ENCODE peak calls at places on chromosome 5, in seven cellular contexts. E is upper lobe of right lung, O is uterus, B is Peyer's patch, D is prostate gland, L is esophagus squamous epithelium, J is IMR-90. M is an unnamed sample.

GRCh38 chr5:11180890-11181289 is 419.9 kb upstream of the DAP start:
- DNase-seq in B (no peak), E (no peak), L (no peak), O (no peak), J (no peak), D (no peak), M (no peak)

GRCh38 chr5:14228219-14228618 is 85.1 kb downstream of the TRIO start:
- DNase-seq in L (no peak), B (no peak), E (no peak), D (no peak), J (no peak), O (no peak), M (no peak)

GRCh38 chr5:98933446-98934072 is 4.8 kb upstream of the CHD1 start:
- DNase-seq in O (no peak), B (no peak), L (no peak), E (no peak), J (no peak), D (no peak), M (no peak)

GRCh38 chr5:51384281-51384840 is 1.1 kb downstream of the ISL1 start:
- DNase-seq in B (no peak), E (no peak), D (no peak), O (no peak), L (no peak), J (no peak), M (no peak)

GRCh38 chr5:11050596-11051304 is 289.7 kb upstream of the DAP start:
- DNase-seq in J (peak; percentile 2), B (no peak), D (no peak), O (no peak), L (no peak), E (no peak), M (peak; percentile 3)

GRCh38 chr5:156042726-156043125 is 284.2 kb upstream of the SGCD start:
- DNase-seq in D (no peak), L (no peak), J (no peak), E (no peak), O (no peak), B (no peak), M (no peak)

GRCh38 chr5:129631946-129632345 is 115.9 kb upstream of the MINAR2 start:
- DNase-seq in B (no peak), J (no peak), D (no peak), L (no peak), O (no peak), E (no peak), M (peak; percentile 17)

GRCh38 chr5:159094745-159095144 is 5.0 kb downstream of the EBF1 start:
- DNase-seq in B (peak; percentile 82), L (no peak), E (no peak), J (peak; percentile 69), O (peak; percentile 89), D (no peak), M (peak; percentile 57)

GRCh38 chr5:21654-22233 is 70.2 kb upstream of the PLEKHG4B start:
- DNase-seq in J (peak; percentile 18), B (no peak), L (no peak), D (no peak), E (no peak), O (no peak), M (peak; percentile 7)

GRCh38 chr5:109413463-109413862 is 3.7 kb upstream of the PJA2 start:
- DNase-seq in O (no peak), E (no peak), L (no peak), B (no peak), D (no peak), J (peak; percentile 58), M (no peak)

GRCh38 chr5:115372121-115372520 is 75.7 kb upstream of the CCDC112 start:
- DNase-seq in E (no peak), L (no peak), B (no peak), O (no peak), D (no peak), J (no peak), M (peak; percentile 57)

GRCh38 chr5:69295088-69295754 is 37.4 kb downstream of the CCDC125 start:
- DNase-seq in J (peak; percentile 76), E (no peak), L (no peak), O (no peak), B (no peak), D (no peak), M (peak; percentile 35)

GRCh38 chr5:82364497-82364896 is 86.3 kb upstream of the RPS23 start:
- DNase-seq in E (no peak), D (no peak), O (no peak), B (no peak), L (no peak), J (peak; percentile 71), M (peak; percentile 71)

GRCh38 chr5:81751009-81751835 is at the start of gene SSBP2:
- DNase-seq in B (peak; percentile 99), D (peak; percentile 98), J (peak; percentile 98), L (peak; percentile 99), E (peak; percentile 99), O (peak; percentile 100), M (peak; percentile 92)

GRCh38 chr5:105508519-105508918 is 1945.9 kb upstream of the NUDT12 start:
- DNase-seq in E (no peak), B (no peak), J (peak; percentile 3), D (no peak), L (no peak), O (no peak), M (peak; percentile 1)

GRCh38 chr5:65047948-65048690 is 279.4 kb downstream of the CWC27 start:
- DNase-seq in B (no peak), J (no peak), E (no peak), L (no peak), O (no peak), D (no peak), M (no peak)

GRCh38 chr5:44951371-44951770 is 142.6 kb downstream of the MRPS30 start:
- DNase-seq in J (no peak), L (no peak), B (no peak), E (no peak), D (no peak), O (no peak), M (no peak)

GRCh38 chr5:88815048-88815789 is 67.8 kb downstream of the MEF2C start:
- DNase-seq in L (no peak), E (no peak), J (no peak), O (no peak), D (no peak), B (no peak), M (no peak)

GRCh38 chr5:137486707-137487106 is 12.4 kb downstream of the SPOCK1 start:
- DNase-seq in J (peak; percentile 81), B (no peak), O (no peak), L (no peak), E (no peak), D (no peak), M (peak; percentile 38)

GRCh38 chr5:126976520-126977172 is 53.7 kb downstream of the MARCHF3 start:
- DNase-seq in O (no peak), L (no peak), D (no peak), E (no peak), B (no peak), J (no peak), M (no peak)

GRCh38 chr5:132464155-132464939 is 26.2 kb downstream of the IRF1 start:
- DNase-seq in J (no peak), B (peak; percentile 71), E (no peak), D (no peak), O (no peak), L (no peak), M (no peak)

GRCh38 chr5:130034872-130035271 is 130.6 kb downstream of the CHSY3 start:
- DNase-seq in E (no peak), D (no peak), J (peak; percentile 8), L (no peak), B (no peak), O (no peak), M (peak; percentile 56)

GRCh38 chr5:163509288-163510040 is 4.0 kb downstream of the MAT2B start:
- DNase-seq in E (no peak), O (no peak), L (no peak), J (peak; percentile 71), D (peak; percentile 38), B (peak; percentile 76), M (peak; percentile 97)

GRCh38 chr5:60604771-60605170 is 95.2 kb downstream of the DEPDC1B start:
- DNase-seq in J (no peak), L (no peak), D (no peak), O (no peak), E (no peak), B (no peak), M (no peak)

GRCh38 chr5:65760504-65761275 is 38.7 kb downstream of the NLN start:
- DNase-seq in E (no peak), O (no peak), L (no peak), D (peak; percentile 43), B (peak; percentile 69), J (peak; percentile 13), M (peak; percentile 57)

GRCh38 chr5:80077317-80077716 is 42.2 kb downstream of the THBS4 start:
- DNase-seq in D (no peak), E (no peak), O (no peak), B (no peak), J (no peak), L (no peak), M (no peak)

GRCh38 chr5:141363952-141364660 is at the start of gene PCDHGA5:
- DNase-seq in J (peak; percentile 40), O (no peak), E (no peak), D (no peak), B (no peak), L (no peak), M (no peak)

GRCh38 chr5:114174131-114174530 is 187.7 kb upstream of the KCNN2 start:
- DNase-seq in E (no peak), B (no peak), L (no peak), D (no peak), J (peak; percentile 33), O (no peak), M (no peak)

GRCh38 chr5:568061-568781 is 43.9 kb upstream of the CEP72 start:
- DNase-seq in O (no peak), B (no peak), J (no peak), L (no peak), D (no peak), E (no peak), M (no peak)

GRCh38 chr5:175617447-175617846 is 40.4 kb upstream of the HRH2 start:
- DNase-seq in E (no peak), J (no peak), O (no peak), B (no peak), L (no peak), D (no peak), M (no peak)
- TF ChIP-seq CTCF in E (no peak), J (no peak), O (no peak), B (no peak), L (no peak), D (no peak), M (no peak)

GRCh38 chr5:151906246-151906645 is 18.4 kb downstream of the GLRA1 start:
- DNase-seq in B (no peak), J (peak; percentile 1), E (no peak), O (no peak), D (no peak), L (no peak), M (peak; percentile 26)
- H3K27me3 ChIP-seq in B (no peaks in the 10 kb centered on the region), J (no peaks in the 10 kb centered on the region), E (no peaks in the 10 kb centered on the region), O (no peaks in the 10 kb centered on the region), D (no peaks in the 10 kb centered on the region), L (no peaks in the 10 kb centered on the region), M (no peaks in the 10 kb centered on the region)

DNA sequence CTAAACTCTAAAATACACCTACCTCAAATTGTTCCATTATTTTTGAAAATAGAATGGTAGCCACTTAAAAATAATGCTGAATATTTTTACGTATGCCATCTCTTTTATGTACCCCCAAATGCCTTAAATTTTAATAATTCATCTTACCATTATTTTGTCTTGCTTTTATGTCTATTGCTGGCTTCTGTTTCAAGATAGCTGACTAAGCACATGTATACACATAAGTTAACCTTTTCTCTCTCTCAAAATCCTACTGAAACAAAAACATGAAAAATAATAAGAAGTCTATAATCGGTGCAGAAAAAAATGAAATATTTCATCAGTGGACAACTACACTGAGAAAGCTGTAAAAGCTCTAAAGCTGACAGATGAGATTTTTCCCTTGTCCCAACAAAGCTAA is 652.0 kb upstream of the ZNF608 start:
- DNase-seq in O (no peak), E (no peak), B (no peak), J (no peak), L (no peak), D (no peak), M (no peak)
- TF ChIP-seq CTCF in O (no peak), E (no peak), B (no peak), J (no peak), L (no peak), D (no peak), M (no peak)

GRCh38 chr5:35232124-35232523 is 1.8 kb upstream of the PRLR start:
- DNase-seq in J (no peak), D (no peak), O (no peak), B (no peak), E (no peak), L (no peak), M (no peak)
- H3K27me3 ChIP-seq in J (peaks cover 45% of the 10 kb centered on the region), D (no peaks in the 10 kb centered on the region), O (no peaks in the 10 kb centered on the region), B (no peaks in the 10 kb centered on the region), E (peaks cover 22% of the 10 kb centered on the region), L (no peaks in the 10 kb centered on the region), M (peaks cover 2% of the 10 kb centered on the region)

M was measured in bronchial epithelial cell.